ENCODE peak calls at places on chromosomes 13 and 19, in four cellular contexts. One of them, this sample, is unnamed.

GRCh38 chr19:8081569-8082550 is 29.3 kb downstream of the CCL25 start:
- DNase-seq in HCT116: no peak
- DNase-seq in H1: no peak
- DNase-seq in K562: no peak
- DNase-seq in this sample: no peak

GRCh38 chr19:46546194-46546896 is 50.7 kb upstream of the PNMA8B start:
- DNase-seq in HCT116: no peak
- DNase-seq in H1: no peak
- DNase-seq in K562: peak
- DNase-seq in this sample: no peak

GRCh38 chr13:39655569-39656324 is at the start of gene COG6:
- DNase-seq in HCT116: peak
- DNase-seq in H1: peak
- DNase-seq in K562: peak
- DNase-seq in this sample: peak

GRCh38 chr13:97353927-97354326 is 80.0 kb upstream of the RAP2A start:
- DNase-seq in HCT116: no peak
- DNase-seq in H1: no peak
- DNase-seq in K562: no peak
- DNase-seq in this sample: no peak

GRCh38 chr19:18157465-18158063 is 4.6 kb downstream of the PIK3R2 start:
- DNase-seq in HCT116: no peak
- DNase-seq in H1: no peak
- DNase-seq in K562: no peak
- DNase-seq in this sample: no peak

GRCh38 chr19:58577581-58578429 is 4.7 kb upstream of the MZF1 start:
- DNase-seq in HCT116: no peak
- DNase-seq in H1: no peak
- DNase-seq in K562: no peak
- DNase-seq in this sample: no peak

GRCh38 chr13:97228850-97229521 is 6.9 kb downstream of the MBNL2 start:
- DNase-seq in HCT116: no peak
- DNase-seq in H1: no peak
- DNase-seq in K562: no peak
- DNase-seq in this sample: no peak

GRCh38 chr13:40376296-40376849 is 290.1 kb downstream of the FOXO1 start:
- DNase-seq in HCT116: no peak
- DNase-seq in H1: no peak
- DNase-seq in K562: no peak
- DNase-seq in this sample: no peak

GRCh38 chr13:32501058-32501457 is 37.5 kb downstream of the N4BP2L2 start:
- DNase-seq in HCT116: no peak
- DNase-seq in H1: no peak
- DNase-seq in K562: no peak
- DNase-seq in this sample: no peak

GRCh38 chr19:33621811-33622504 is at the start of gene CHST8:
- DNase-seq in HCT116: no peak
- DNase-seq in H1: no peak
- DNase-seq in K562: peak
- DNase-seq in this sample: no peak

GRCh38 chr19:21483589-21484170 is 21.7 kb upstream of the ZNF429 start:
- DNase-seq in HCT116: no peak
- DNase-seq in H1: peak
- DNase-seq in K562: peak
- DNase-seq in this sample: no peak

GRCh38 chr13:73849292-73849691 is 284.9 kb downstream of the KLF12 start:
- DNase-seq in HCT116: peak
- DNase-seq in H1: peak
- DNase-seq in K562: no peak
- DNase-seq in this sample: no peak

GRCh38 chr19:52189745-52190678 is at the start of gene PPP2R1A:
- DNase-seq in HCT116: peak
- DNase-seq in H1: peak
- DNase-seq in K562: peak
- DNase-seq in this sample: peak

GRCh38 chr13:44237276-44237767 is 136.3 kb upstream of the SERP2 start:
- DNase-seq in HCT116: no peak
- DNase-seq in H1: no peak
- DNase-seq in K562: no peak
- DNase-seq in this sample: peak

GRCh38 chr19:14305706-14306105 is 75.5 kb upstream of the ADGRE5 start:
- DNase-seq in HCT116: no peak
- DNase-seq in H1: no peak
- DNase-seq in K562: no peak
- DNase-seq in this sample: no peak

GRCh38 chr13:29674532-29674931 is 79.0 kb upstream of the SLC7A1 start:
- DNase-seq in HCT116: no peak
- DNase-seq in H1: no peak
- DNase-seq in K562: no peak
- DNase-seq in this sample: no peak

GRCh38 chr13:38421590-38422560 is 72.2 kb downstream of the UFM1 start:
- DNase-seq in HCT116: no peak
- DNase-seq in H1: no peak
- DNase-seq in K562: no peak
- DNase-seq in this sample: no peak

GRCh38 chr19:11737964-11738745 is 591 bp downstream of the ZNF823 start:
- DNase-seq in HCT116: no peak
- DNase-seq in H1: no peak
- DNase-seq in K562: peak
- DNase-seq in this sample: no peak

GRCh38 chr13:74288361-74288911 is 154.2 kb upstream of the KLF12 start:
- DNase-seq in HCT116: no peak
- DNase-seq in H1: no peak
- DNase-seq in K562: no peak
- DNase-seq in this sample: no peak

GRCh38 chr19:3324405-3324856 is 42.0 kb upstream of the NFIC start:
- DNase-seq in HCT116: peak
- DNase-seq in H1: no peak
- DNase-seq in K562: peak
- DNase-seq in this sample: no peak

DNA sequence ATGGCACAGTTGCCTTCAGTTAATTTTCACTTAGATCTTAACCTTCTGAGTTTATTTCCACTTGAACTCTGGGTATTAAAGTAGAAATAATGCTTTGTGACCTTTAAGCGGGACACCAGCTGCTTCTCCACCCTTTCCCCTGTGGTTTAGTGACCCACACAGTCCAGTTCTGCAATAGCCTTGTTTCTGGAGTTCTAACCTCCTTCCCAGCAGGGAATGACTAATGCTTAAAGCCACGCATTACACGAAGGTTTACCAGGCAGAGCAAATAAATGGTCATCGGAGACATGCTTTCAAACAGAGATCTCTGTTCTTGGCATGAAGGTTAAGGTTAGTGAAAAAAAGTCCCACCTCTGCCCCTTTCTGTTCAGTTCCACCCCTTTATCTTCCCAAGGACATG is 25.3 kb upstream of the MEDAG start:
- DNase-seq in HCT116: no peak
- DNase-seq in H1: no peak
- DNase-seq in K562: no peak
- DNase-seq in this sample: no peak
- TF ChIP-seq EGR1 in HCT116: no peak
- TF ChIP-seq EGR1 in H1: no peak
- TF ChIP-seq EGR1 in K562: no peak
- TF ChIP-seq EGR1 in this sample: no peak

GRCh38 chr13:46654956-46655726 is 102.2 kb downstream of the LRCH1 start:
- DNase-seq in HCT116: no peak
- DNase-seq in H1: no peak
- DNase-seq in K562: no peak
- DNase-seq in this sample: no peak
- TF ChIP-seq EGR1 in HCT116: no peak
- TF ChIP-seq EGR1 in H1: no peak
- TF ChIP-seq EGR1 in K562: no peak
- TF ChIP-seq EGR1 in this sample: no peak

DNA sequence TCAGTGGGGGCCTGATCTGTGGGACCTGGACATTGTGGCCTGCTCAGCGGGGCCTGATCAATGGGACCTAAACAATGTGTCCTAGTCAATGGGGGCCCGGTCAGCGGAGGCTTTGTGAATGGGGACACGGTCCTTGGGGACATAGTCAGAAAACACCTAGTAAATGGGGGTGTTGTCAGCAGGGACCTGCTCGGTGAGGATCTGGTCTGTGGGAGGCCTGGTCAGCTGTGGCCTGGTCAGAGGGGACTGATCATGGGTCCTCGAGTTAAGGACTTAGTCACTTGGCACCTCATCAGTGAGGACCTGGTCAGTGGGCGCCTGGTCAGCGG is 44.5 kb upstream of the TPM4 start:
- DNase-seq in HCT116: no peak
- DNase-seq in H1: no peak
- DNase-seq in K562: no peak
- DNase-seq in this sample: no peak
- TF ChIP-seq EGR1 in HCT116: no peak
- TF ChIP-seq EGR1 in H1: no peak
- TF ChIP-seq EGR1 in K562: no peak
- TF ChIP-seq EGR1 in this sample: no peak

DNA sequence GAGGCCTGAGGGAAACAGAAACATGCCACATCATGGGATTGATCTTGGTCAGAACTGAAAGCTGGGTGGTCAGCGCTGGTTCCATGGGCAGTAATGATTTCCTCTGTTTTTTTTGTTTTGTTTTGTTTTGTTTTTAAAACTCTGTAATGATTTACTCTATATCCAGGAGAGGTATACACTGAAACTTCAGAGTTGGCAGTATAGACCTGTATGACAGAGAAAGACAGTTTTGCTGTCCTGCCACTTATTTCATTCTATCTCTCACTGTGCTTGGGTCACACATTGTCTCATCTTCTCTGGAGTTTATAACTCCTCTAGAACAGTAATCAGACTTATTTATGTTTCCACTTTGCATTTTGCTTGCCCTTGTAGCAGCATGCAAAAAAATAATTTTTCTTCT is 105.1 kb upstream of the SLITRK1 start:
- DNase-seq in HCT116: no peak
- DNase-seq in H1: no peak
- DNase-seq in K562: no peak
- DNase-seq in this sample: no peak
- TF ChIP-seq EGR1 in HCT116: no peak
- TF ChIP-seq EGR1 in H1: no peak
- TF ChIP-seq EGR1 in K562: no peak
- TF ChIP-seq EGR1 in this sample: no peak

DNA sequence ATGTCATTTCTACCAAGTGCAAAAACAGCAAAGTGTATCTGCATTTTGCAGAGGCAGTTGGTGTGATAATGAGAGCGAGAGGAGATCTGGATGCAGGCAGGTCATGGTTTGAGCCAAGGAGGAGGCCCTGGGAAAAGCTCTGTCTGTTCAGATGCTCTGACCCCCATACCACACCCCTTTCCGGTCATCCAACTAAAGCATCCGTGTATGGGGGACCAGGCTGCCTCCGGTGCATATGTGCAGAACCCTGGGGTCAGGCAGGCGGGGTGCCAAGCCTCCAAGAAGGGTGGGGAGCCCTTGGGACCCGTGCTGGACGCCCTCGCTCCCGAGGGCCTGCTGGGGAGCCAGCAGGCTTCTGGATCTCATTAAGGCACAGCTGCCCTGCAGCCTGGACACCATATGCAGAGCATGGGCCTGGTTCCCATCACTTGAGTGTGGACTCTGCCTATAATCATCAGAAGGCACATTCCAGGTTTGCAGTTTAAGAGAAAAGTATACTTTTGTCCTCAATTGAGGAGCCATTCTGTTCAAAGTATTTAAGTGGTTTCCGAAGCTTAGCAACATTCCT is 56.1 kb downstream of the ALOX5AP start:
- DNase-seq in HCT116: no peak
- DNase-seq in H1: no peak
- DNase-seq in K562: no peak
- DNase-seq in this sample: no peak
- TF ChIP-seq EGR1 in HCT116: no peak
- TF ChIP-seq EGR1 in H1: no peak
- TF ChIP-seq EGR1 in K562: no peak
- TF ChIP-seq EGR1 in this sample: no peak

GRCh38 chr13:113001251-113002140 is 32.5 kb downstream of the MCF2L start:
- DNase-seq in HCT116: no peak
- DNase-seq in H1: no peak
- DNase-seq in K562: no peak
- DNase-seq in this sample: no peak
- TF ChIP-seq EGR1 in HCT116: no peak
- TF ChIP-seq EGR1 in H1: no peak
- TF ChIP-seq EGR1 in K562: no peak
- TF ChIP-seq EGR1 in this sample: no peak

DNA sequence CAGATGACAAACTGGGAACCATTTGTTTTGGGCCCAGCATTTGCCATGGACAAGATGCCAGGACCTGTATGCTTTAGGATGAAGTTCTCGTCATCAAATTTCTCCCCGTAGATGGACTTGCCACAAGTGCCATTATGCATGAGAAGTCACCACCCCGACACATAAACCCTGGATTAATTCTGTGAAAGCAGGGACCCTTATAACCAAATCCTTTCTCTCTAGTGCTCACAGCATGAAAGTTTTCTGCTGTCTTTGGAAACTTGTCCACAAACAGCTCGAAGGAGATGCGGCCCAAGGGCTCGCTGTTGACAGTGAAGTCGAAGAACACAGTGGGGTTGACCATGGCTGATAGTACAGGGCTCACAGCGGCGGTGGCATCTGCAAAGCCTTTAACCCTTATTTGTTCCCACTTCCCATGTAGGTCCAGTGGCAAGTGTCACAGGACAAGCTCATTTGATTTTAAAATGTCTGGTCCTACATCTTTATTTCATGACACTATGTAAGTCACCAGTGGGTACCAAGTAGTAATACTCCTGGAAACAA is 75.2 kb upstream of the MIR17HG start:
- DNase-seq in HCT116: no peak
- DNase-seq in H1: no peak
- DNase-seq in K562: no peak
- DNase-seq in this sample: no peak
- TF ChIP-seq EGR1 in HCT116: no peak
- TF ChIP-seq EGR1 in H1: no peak
- TF ChIP-seq EGR1 in K562: no peak
- TF ChIP-seq EGR1 in this sample: no peak

GRCh38 chr19:41821003-41821735 is 23.3 kb downstream of the LYPD4 start:
- DNase-seq in HCT116: peak
- DNase-seq in H1: peak
- DNase-seq in K562: peak
- DNase-seq in this sample: peak
- TF ChIP-seq EGR1 in HCT116: no peak
- TF ChIP-seq EGR1 in H1: no peak
- TF ChIP-seq EGR1 in K562: no peak
- TF ChIP-seq EGR1 in this sample: no peak

GRCh38 chr19:55176116-55176515 is 4.0 kb downstream of the SYT5 start:
- DNase-seq in HCT116: no peak
- DNase-seq in H1: no peak
- DNase-seq in K562: no peak
- DNase-seq in this sample: no peak
- TF ChIP-seq EGR1 in HCT116: no peak
- TF ChIP-seq EGR1 in H1: no peak
- TF ChIP-seq EGR1 in K562: no peak
- TF ChIP-seq EGR1 in this sample: no peak

DNA sequence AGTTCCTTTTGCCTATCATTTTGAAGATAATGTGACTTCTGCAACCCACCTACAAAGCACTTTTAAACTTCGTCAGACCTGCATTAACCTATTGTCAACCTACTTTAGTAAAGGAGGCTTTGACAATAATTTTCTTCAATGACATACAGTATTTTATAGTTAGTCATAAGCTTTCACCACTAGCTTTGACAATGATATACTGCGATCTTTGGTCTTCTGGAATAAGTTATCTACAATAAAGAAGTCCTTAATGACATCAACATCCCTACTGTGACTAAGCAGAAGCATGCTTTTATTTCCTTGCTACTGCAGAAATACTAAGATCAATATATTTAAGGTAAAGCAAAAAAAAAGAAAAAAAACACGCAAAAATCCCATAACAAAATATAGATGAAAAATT is 9.5 kb downstream of the PCDH17 start:
- DNase-seq in HCT116: no peak
- DNase-seq in H1: no peak
- DNase-seq in K562: no peak
- DNase-seq in this sample: no peak
- TF ChIP-seq EGR1 in HCT116: no peak
- TF ChIP-seq EGR1 in H1: no peak
- TF ChIP-seq EGR1 in K562: no peak
- TF ChIP-seq EGR1 in this sample: no peak

This sample was measured in GM12878.